ENCODE peak calls at places on chromosomes 4 and X, in four cellular contexts. One of them, this sample, is unnamed.

GRCh38 chr4:6752486-6752829 is 30.1 kb upstream of the KIAA0232 start:
- DNase-seq in H1: no peak
- DNase-seq in K562: peak
- DNase-seq in HepG2: no peak
- DNase-seq in this sample: no peak

GRCh38 chr4:76090241-76090691 is 15.8 kb downstream of the ART3 start:
- DNase-seq in H1: no peak
- DNase-seq in K562: peak
- DNase-seq in HepG2: peak
- DNase-seq in this sample: no peak

GRCh38 chr4:30828290-30828926 is 108.2 kb downstream of the PCDH7 start:
- DNase-seq in H1: no peak
- DNase-seq in K562: no peak
- DNase-seq in HepG2: no peak
- DNase-seq in this sample: no peak

GRCh38 chrX:96791559-96791958 is 92.1 kb upstream of the RPA4 start:
- DNase-seq in H1: no peak
- DNase-seq in K562: no peak
- DNase-seq in HepG2: no peak
- DNase-seq in this sample: no peak

GRCh38 chr4:86640469-86640868 is 46.4 kb downstream of the PTPN13 start:
- DNase-seq in H1: no peak
- DNase-seq in K562: no peak
- DNase-seq in HepG2: no peak
- DNase-seq in this sample: no peak

GRCh38 chrX:46636223-46636622 is 62.7 kb downstream of the CHST7 start:
- DNase-seq in H1: no peak
- DNase-seq in K562: no peak
- DNase-seq in HepG2: no peak
- DNase-seq in this sample: no peak

GRCh38 chrX:119784747-119785446 is 6.5 kb downstream of the RPL39 start:
- DNase-seq in H1: peak
- DNase-seq in K562: peak
- DNase-seq in HepG2: no peak
- DNase-seq in this sample: peak

GRCh38 chr4:137901114-137901513 is 341.0 kb downstream of the SLC7A11 start:
- DNase-seq in H1: no peak
- DNase-seq in K562: no peak
- DNase-seq in HepG2: no peak
- DNase-seq in this sample: no peak

GRCh38 chrX:13488706-13489105 is 80.7 kb upstream of the EGFL6 start:
- DNase-seq in H1: no peak
- DNase-seq in K562: no peak
- DNase-seq in HepG2: no peak
- DNase-seq in this sample: no peak

GRCh38 chr4:3320361-3321023 is 27.7 kb downstream of the RGS12 start:
- DNase-seq in H1: no peak
- DNase-seq in K562: no peak
- DNase-seq in HepG2: no peak
- DNase-seq in this sample: no peak

GRCh38 chrX:128460835-128461234 is 408.6 kb upstream of the ACTRT1 start:
- DNase-seq in H1: no peak
- DNase-seq in K562: no peak
- DNase-seq in HepG2: no peak
- DNase-seq in this sample: no peak

GRCh38 chr4:158578476-158578875 is 56.8 kb downstream of the RXFP1 start:
- DNase-seq in H1: no peak
- DNase-seq in K562: peak
- DNase-seq in HepG2: peak
- DNase-seq in this sample: peak

GRCh38 chrX:107571296-107571998 is 56.9 kb upstream of the PRPS1 start:
- DNase-seq in H1: no peak
- DNase-seq in K562: no peak
- DNase-seq in HepG2: peak
- DNase-seq in this sample: peak

GRCh38 chr4:81472249-81473085 is 760 bp upstream of the RASGEF1B start:
- DNase-seq in H1: no peak
- DNase-seq in K562: no peak
- DNase-seq in HepG2: peak
- DNase-seq in this sample: peak

GRCh38 chrX:41452972-41453371 is 5.8 kb downstream of the NYX start:
- DNase-seq in H1: no peak
- DNase-seq in K562: no peak
- DNase-seq in HepG2: no peak
- DNase-seq in this sample: no peak

GRCh38 chr4:76301775-76302162 is 4.8 kb upstream of the STBD1 start:
- DNase-seq in H1: no peak
- DNase-seq in K562: no peak
- DNase-seq in HepG2: peak
- DNase-seq in this sample: no peak

GRCh38 chr4:90641856-90642599 is 514.8 kb downstream of the CCSER1 start:
- DNase-seq in H1: no peak
- DNase-seq in K562: no peak
- DNase-seq in HepG2: no peak
- DNase-seq in this sample: no peak

GRCh38 chr4:48727666-48728459 is 52.2 kb downstream of the FRYL start:
- DNase-seq in H1: no peak
- DNase-seq in K562: peak
- DNase-seq in HepG2: no peak
- DNase-seq in this sample: no peak
- TF ChIP-seq RNF2 in H1: no peak
- TF ChIP-seq RNF2 in K562: no peak
- TF ChIP-seq RNF2 in HepG2: no peak
- TF ChIP-seq RNF2 in this sample: no peak

DNA sequence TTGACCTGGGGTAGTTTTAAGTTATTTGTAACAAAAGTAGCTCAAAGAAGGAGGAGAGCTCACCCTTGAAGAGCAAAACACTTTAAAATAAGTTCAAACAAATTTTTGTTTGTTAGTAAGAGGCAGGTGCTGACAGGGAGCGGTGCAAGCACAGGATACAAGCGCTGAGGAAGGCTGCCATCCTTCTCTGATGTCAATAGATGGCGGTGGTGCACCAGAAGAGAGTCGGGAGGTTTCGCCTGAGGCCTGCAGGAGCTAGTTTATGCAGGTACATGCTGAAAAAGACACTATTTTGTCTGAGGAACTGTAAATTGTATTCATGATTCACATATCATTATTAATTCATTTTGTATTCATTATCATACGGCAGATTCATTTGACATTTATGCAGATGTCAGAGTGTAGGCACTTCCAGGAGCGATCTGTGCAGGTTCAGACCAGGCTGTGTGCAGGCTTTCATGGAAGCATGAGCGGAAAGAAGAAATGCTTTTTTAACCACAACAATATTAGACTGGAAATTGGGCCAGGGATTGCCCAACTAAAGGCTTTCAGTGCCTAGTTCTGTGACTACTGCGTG is 823.9 kb downstream of the STIM2 start:
- DNase-seq in H1: peak
- DNase-seq in K562: peak
- DNase-seq in HepG2: peak
- DNase-seq in this sample: no peak
- TF ChIP-seq RNF2 in H1: no peak
- TF ChIP-seq RNF2 in K562: no peak
- TF ChIP-seq RNF2 in HepG2: no peak
- TF ChIP-seq RNF2 in this sample: no peak

DNA sequence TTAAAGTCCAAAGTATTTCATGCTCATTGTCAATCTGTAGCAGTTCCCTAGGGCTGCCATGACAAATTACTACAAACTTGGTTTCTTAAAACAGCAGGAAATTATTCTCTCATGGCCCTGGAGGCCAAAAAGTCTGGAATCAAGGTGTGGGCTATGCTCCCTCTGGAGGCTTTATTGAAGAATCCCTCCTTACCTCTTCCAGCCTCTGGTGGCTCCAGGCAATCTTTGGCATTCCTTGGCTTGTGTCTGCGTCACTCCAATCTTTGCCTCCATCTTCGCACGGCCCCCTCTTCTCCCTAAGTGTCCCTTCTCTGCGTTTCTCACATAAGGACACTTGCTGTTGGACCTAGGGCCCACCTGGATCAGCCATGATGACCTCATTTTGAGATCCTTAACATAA is 170.4 kb downstream of the SMIM20 start:
- DNase-seq in H1: no peak
- DNase-seq in K562: no peak
- DNase-seq in HepG2: no peak
- DNase-seq in this sample: no peak
- TF ChIP-seq RNF2 in H1: no peak
- TF ChIP-seq RNF2 in K562: no peak
- TF ChIP-seq RNF2 in HepG2: no peak
- TF ChIP-seq RNF2 in this sample: no peak

DNA sequence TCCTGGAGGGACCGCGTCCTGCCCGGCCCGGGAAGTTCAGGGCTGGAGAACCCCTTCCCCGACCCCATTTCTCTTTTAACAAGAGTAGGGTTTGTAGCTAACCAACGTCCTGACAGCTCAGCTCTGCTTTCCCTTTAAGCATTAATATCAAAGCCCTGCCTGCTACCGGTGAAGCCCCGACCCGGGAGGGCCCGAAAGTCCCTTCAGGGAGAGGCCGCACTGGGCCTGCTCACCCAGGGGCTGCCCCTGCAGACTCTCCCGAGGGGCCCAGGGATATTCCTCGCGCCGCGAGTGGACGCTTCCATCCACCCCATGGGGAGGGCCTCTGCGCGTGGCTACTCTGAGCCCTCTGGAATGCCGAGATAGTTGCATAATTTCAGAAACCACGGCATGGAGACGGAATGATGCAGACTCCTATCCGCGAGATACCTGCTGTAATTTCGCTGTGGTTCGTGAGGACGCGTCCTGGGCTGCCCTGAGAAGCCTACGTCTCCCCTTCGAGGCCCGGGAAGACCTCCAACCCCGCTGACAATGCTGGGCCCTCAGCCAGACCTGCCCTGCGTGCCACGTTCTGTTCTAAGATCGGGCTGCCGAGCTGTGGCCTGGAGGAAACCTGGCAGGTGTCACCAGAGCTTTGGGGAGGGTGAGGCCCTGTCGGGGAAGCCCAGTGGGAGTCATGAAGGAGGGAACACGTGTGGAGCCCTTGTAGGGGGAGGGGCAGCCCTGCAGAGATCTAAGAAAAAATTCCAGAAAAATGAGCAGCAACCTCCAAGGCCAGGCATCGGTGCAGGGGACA is 999 bp upstream of the CTBP1 start:
- DNase-seq in H1: peak
- DNase-seq in K562: peak
- DNase-seq in HepG2: peak
- DNase-seq in this sample: peak
- TF ChIP-seq RNF2 in H1: no peak
- TF ChIP-seq RNF2 in K562: no peak
- TF ChIP-seq RNF2 in HepG2: no peak
- TF ChIP-seq RNF2 in this sample: no peak

GRCh38 chrX:69959712-69960111 is 90.0 kb downstream of the AWAT2 start:
- DNase-seq in H1: no peak
- DNase-seq in K562: no peak
- DNase-seq in HepG2: no peak
- DNase-seq in this sample: no peak
- TF ChIP-seq RNF2 in H1: no peak
- TF ChIP-seq RNF2 in K562: no peak
- TF ChIP-seq RNF2 in HepG2: no peak
- TF ChIP-seq RNF2 in this sample: no peak

GRCh38 chrX:131136776-131137175 is 78.6 kb downstream of the ARHGAP36 start:
- DNase-seq in H1: no peak
- DNase-seq in K562: no peak
- DNase-seq in HepG2: no peak
- DNase-seq in this sample: no peak
- TF ChIP-seq RNF2 in H1: no peak
- TF ChIP-seq RNF2 in K562: no peak
- TF ChIP-seq RNF2 in HepG2: no peak
- TF ChIP-seq RNF2 in this sample: no peak

This sample was measured in A549.